ENCODE peak calls at places on chromosome 12, in six cellular contexts. One of them, this sample, is unnamed.

GRCh38 chr12:12387521-12387920 is 30.6 kb downstream of the BORCS5 start:
- DNase-seq in adrenal gland: no peak
- DNase-seq in A549: no peak
- DNase-seq in ovary: no peak
- DNase-seq in endothelial cell of umbilical vein: peak
- DNase-seq in tibial artery: no peak
- DNase-seq in this sample: no peak

GRCh38 chr12:114512351-114512750 is 106.4 kb upstream of the TBX5 start:
- DNase-seq in A549: peak
- DNase-seq in tibial artery: no peak
- DNase-seq in adrenal gland: no peak
- DNase-seq in ovary: no peak
- DNase-seq in endothelial cell of umbilical vein: no peak
- DNase-seq in this sample: no peak

GRCh38 chr12:41365653-41366131 is 177.6 kb downstream of the PDZRN4 start:
- DNase-seq in A549: no peak
- DNase-seq in endothelial cell of umbilical vein: peak
- DNase-seq in tibial artery: no peak
- DNase-seq in ovary: no peak
- DNase-seq in adrenal gland: no peak
- DNase-seq in this sample: no peak

GRCh38 chr12:20214286-20214685 is 154.1 kb upstream of the PDE3A start:
- DNase-seq in tibial artery: no peak
- DNase-seq in A549: no peak
- DNase-seq in adrenal gland: no peak
- DNase-seq in endothelial cell of umbilical vein: peak
- DNase-seq in ovary: no peak
- DNase-seq in this sample: no peak

GRCh38 chr12:132236930-132237771 is 92.2 kb downstream of the GALNT9 start:
- DNase-seq in ovary: no peak
- DNase-seq in tibial artery: peak
- DNase-seq in adrenal gland: no peak
- DNase-seq in A549: no peak
- DNase-seq in endothelial cell of umbilical vein: no peak
- DNase-seq in this sample: no peak

GRCh38 chr12:12870454-12870853 is 20.9 kb upstream of the GPRC5A start:
- DNase-seq in A549: peak
- DNase-seq in tibial artery: no peak
- DNase-seq in adrenal gland: no peak
- DNase-seq in endothelial cell of umbilical vein: peak
- DNase-seq in ovary: no peak
- DNase-seq in this sample: no peak

GRCh38 chr12:125882141-125882540 is 816.9 kb downstream of the AACS start:
- DNase-seq in A549: no peak
- DNase-seq in adrenal gland: no peak
- DNase-seq in endothelial cell of umbilical vein: no peak
- DNase-seq in tibial artery: no peak
- DNase-seq in ovary: no peak
- DNase-seq in this sample: no peak

GRCh38 chr12:14772946-14773345 is 30.3 kb downstream of the WBP11 start:
- DNase-seq in endothelial cell of umbilical vein: no peak
- DNase-seq in A549: no peak
- DNase-seq in tibial artery: no peak
- DNase-seq in adrenal gland: no peak
- DNase-seq in ovary: no peak
- DNase-seq in this sample: no peak

GRCh38 chr12:85057370-85057963 is 21.3 kb downstream of the LRRIQ1 start:
- DNase-seq in adrenal gland: peak
- DNase-seq in ovary: no peak
- DNase-seq in A549: peak
- DNase-seq in tibial artery: no peak
- DNase-seq in endothelial cell of umbilical vein: peak
- DNase-seq in this sample: no peak

GRCh38 chr12:57229634-57230380 is at the start of gene SHMT2:
- DNase-seq in adrenal gland: peak
- DNase-seq in endothelial cell of umbilical vein: peak
- DNase-seq in ovary: peak
- DNase-seq in A549: peak
- DNase-seq in tibial artery: peak
- DNase-seq in this sample: peak

GRCh38 chr12:113422030-113422900 is at the start of gene SDSL:
- DNase-seq in A549: peak
- DNase-seq in ovary: peak
- DNase-seq in endothelial cell of umbilical vein: peak
- DNase-seq in adrenal gland: peak
- DNase-seq in tibial artery: peak
- DNase-seq in this sample: peak

GRCh38 chr12:100464529-100464928 is 9.1 kb upstream of the NR1H4 start:
- DNase-seq in tibial artery: no peak
- DNase-seq in endothelial cell of umbilical vein: no peak
- DNase-seq in ovary: no peak
- DNase-seq in A549: no peak
- DNase-seq in adrenal gland: no peak
- DNase-seq in this sample: no peak

GRCh38 chr12:96981053-96981452 is 74.0 kb downstream of the NEDD1 start:
- DNase-seq in ovary: peak
- DNase-seq in adrenal gland: no peak
- DNase-seq in endothelial cell of umbilical vein: peak
- DNase-seq in tibial artery: no peak
- DNase-seq in A549: peak
- DNase-seq in this sample: no peak

GRCh38 chr12:51323966-51324895 is at the start of gene BIN2:
- DNase-seq in tibial artery: peak
- DNase-seq in A549: no peak
- DNase-seq in adrenal gland: peak
- DNase-seq in ovary: no peak
- DNase-seq in endothelial cell of umbilical vein: no peak
- DNase-seq in this sample: no peak

GRCh38 chr12:12859690-12860089 is 31.7 kb upstream of the GPRC5A start:
- DNase-seq in tibial artery: no peak
- DNase-seq in ovary: no peak
- DNase-seq in A549: peak
- DNase-seq in endothelial cell of umbilical vein: no peak
- DNase-seq in adrenal gland: no peak
- DNase-seq in this sample: no peak

GRCh38 chr12:122144885-122145284 is 29.1 kb downstream of the IL31 start:
- DNase-seq in endothelial cell of umbilical vein: no peak
- DNase-seq in A549: no peak
- DNase-seq in ovary: no peak
- DNase-seq in adrenal gland: no peak
- DNase-seq in tibial artery: no peak
- DNase-seq in this sample: no peak

GRCh38 chr12:14010989-14011388 is 29.6 kb upstream of the GRIN2B start:
- DNase-seq in A549: no peak
- DNase-seq in tibial artery: no peak
- DNase-seq in ovary: no peak
- DNase-seq in endothelial cell of umbilical vein: no peak
- DNase-seq in adrenal gland: no peak
- DNase-seq in this sample: no peak

GRCh38 chr12:15721716-15722115 is 67.5 kb downstream of the EPS8 start:
- DNase-seq in ovary: no peak
- DNase-seq in adrenal gland: no peak
- DNase-seq in tibial artery: no peak
- DNase-seq in endothelial cell of umbilical vein: no peak
- DNase-seq in A549: no peak
- DNase-seq in this sample: no peak

GRCh38 chr12:100826323-100826722 is 31.7 kb downstream of the ANO4 start:
- DNase-seq in endothelial cell of umbilical vein: peak
- DNase-seq in adrenal gland: peak
- DNase-seq in tibial artery: no peak
- DNase-seq in ovary: peak
- DNase-seq in A549: peak
- DNase-seq in this sample: no peak

GRCh38 chr12:114876968-114877680 is 193.1 kb upstream of the TBX3 start:
- DNase-seq in adrenal gland: no peak
- DNase-seq in ovary: no peak
- DNase-seq in endothelial cell of umbilical vein: no peak
- DNase-seq in tibial artery: no peak
- DNase-seq in A549: no peak
- DNase-seq in this sample: no peak

GRCh38 chr12:40312982-40313576 is 88.3 kb downstream of the LRRK2 start:
- DNase-seq in adrenal gland: no peak
- DNase-seq in A549: peak
- DNase-seq in tibial artery: no peak
- DNase-seq in endothelial cell of umbilical vein: peak
- DNase-seq in ovary: no peak
- DNase-seq in this sample: no peak

GRCh38 chr12:107917912-107918800 is 143.7 kb downstream of the ASCL4 start:
- DNase-seq in endothelial cell of umbilical vein: no peak
- DNase-seq in ovary: no peak
- DNase-seq in adrenal gland: no peak
- DNase-seq in tibial artery: no peak
- DNase-seq in A549: peak
- DNase-seq in this sample: no peak

GRCh38 chr12:67515679-67516363 is 132.7 kb upstream of the DYRK2 start:
- DNase-seq in adrenal gland: no peak
- DNase-seq in ovary: no peak
- DNase-seq in A549: no peak
- DNase-seq in endothelial cell of umbilical vein: no peak
- DNase-seq in tibial artery: no peak
- DNase-seq in this sample: no peak

GRCh38 chr12:42728770-42729531 is 139.4 kb upstream of the PRICKLE1 start:
- DNase-seq in ovary: no peak
- DNase-seq in adrenal gland: no peak
- DNase-seq in endothelial cell of umbilical vein: no peak
- DNase-seq in tibial artery: no peak
- DNase-seq in A549: no peak
- DNase-seq in this sample: no peak

GRCh38 chr12:42728287-42728686 is 138.7 kb upstream of the PRICKLE1 start:
- DNase-seq in adrenal gland: no peak
- DNase-seq in ovary: no peak
- DNase-seq in endothelial cell of umbilical vein: no peak
- DNase-seq in tibial artery: no peak
- DNase-seq in A549: no peak
- DNase-seq in this sample: no peak

GRCh38 chr12:42732908-42733411 is 143.4 kb upstream of the PRICKLE1 start:
- DNase-seq in endothelial cell of umbilical vein: no peak
- DNase-seq in ovary: no peak
- DNase-seq in tibial artery: no peak
- DNase-seq in A549: no peak
- DNase-seq in adrenal gland: no peak
- DNase-seq in this sample: no peak

GRCh38 chr12:42729532-42729895 is 140.0 kb upstream of the PRICKLE1 start:
- DNase-seq in adrenal gland: no peak
- DNase-seq in tibial artery: no peak
- DNase-seq in endothelial cell of umbilical vein: no peak
- DNase-seq in A549: no peak
- DNase-seq in ovary: no peak
- DNase-seq in this sample: no peak

DNA sequence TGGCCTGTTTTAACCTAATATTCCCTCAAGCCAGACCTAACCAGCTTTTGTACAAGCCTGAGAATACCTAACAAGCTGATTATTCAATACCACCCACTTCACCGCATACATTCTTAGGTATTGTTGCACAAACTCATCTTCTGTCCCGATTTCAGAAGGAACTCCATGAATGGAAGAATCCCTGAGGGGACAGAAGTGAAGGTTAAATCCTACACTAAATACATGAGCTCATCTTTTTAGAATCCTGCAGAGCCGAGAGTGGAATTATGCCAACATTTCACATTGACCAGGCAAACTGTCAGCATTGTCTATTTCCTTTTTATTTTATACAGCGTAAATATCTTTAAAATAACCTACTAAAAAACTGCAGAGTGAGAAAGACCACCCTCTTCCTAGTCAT is 140.7 kb upstream of the PRICKLE1 start:
- DNase-seq in tibial artery: no peak
- DNase-seq in ovary: no peak
- DNase-seq in adrenal gland: no peak
- DNase-seq in endothelial cell of umbilical vein: no peak
- DNase-seq in A549: no peak
- DNase-seq in this sample: no peak
- H3K27ac ChIP-seq in tibial artery: no peak
- H3K27ac ChIP-seq in ovary: no peak
- H3K27ac ChIP-seq in adrenal gland: no peak
- H3K27ac ChIP-seq in endothelial cell of umbilical vein: no peak
- H3K27ac ChIP-seq in A549: no peak
- H3K27ac ChIP-seq in this sample: no peak

DNA sequence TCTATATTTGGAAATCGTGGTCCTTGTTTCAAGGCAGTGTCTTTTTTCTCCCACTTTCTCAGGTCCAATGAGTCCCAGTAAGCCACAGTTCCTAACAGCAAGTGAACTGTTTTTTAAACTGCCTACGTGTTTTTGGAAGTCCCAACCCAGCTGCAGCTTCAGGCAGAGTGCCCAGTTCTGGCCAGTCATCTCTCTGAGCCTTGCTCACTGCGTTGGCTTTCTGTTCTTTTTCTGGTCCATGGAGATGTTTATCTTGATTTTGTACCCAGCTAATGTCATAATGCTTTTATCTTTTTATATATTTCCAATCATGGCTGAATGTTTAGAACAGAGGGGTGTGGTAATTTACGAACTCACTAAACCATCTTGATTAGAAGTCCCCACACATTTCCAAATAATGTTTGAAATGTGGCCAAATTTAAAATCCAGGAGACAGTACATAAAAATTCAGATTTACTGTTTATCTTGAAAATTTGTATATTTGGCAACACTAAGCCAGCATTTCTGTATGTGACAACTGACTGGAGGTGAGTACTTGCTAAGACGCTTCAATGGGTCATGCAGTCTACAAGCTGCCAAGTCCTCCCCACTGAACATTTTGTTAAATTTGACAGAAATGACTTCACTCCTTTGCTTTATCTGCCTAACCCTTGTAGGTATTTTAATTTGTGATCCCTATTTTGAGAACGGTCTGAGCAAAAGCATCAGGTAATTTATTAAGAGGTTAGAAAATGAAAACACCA is 46.1 kb upstream of the OTOGL start:
- DNase-seq in adrenal gland: peak
- DNase-seq in tibial artery: peak
- DNase-seq in endothelial cell of umbilical vein: peak
- DNase-seq in A549: no peak
- DNase-seq in ovary: peak
- DNase-seq in this sample: peak
- H3K27ac ChIP-seq in adrenal gland: no peak
- H3K27ac ChIP-seq in tibial artery: peak
- H3K27ac ChIP-seq in endothelial cell of umbilical vein: no peak
- H3K27ac ChIP-seq in A549: no peak
- H3K27ac ChIP-seq in ovary: no peak
- H3K27ac ChIP-seq in this sample: peak

DNA sequence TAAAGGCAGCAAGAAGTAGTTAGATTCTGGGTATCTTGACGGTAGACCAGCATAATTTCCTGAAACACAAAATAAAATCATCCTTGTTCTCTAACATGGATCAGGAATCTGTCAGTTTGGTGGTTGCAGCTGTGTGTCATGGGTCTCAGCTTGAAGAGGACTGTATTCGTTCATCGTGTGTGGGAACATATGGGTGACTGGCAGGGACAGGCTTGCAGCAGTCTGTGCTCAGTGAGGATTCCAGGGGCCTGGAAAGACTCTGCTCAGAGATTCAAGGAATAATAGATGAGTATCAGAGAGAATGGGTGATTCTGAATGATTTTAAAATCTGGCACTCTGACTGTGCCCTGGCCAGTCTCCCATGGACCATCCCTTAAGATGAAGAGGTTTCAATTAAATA is 421.6 kb downstream of the APAF1 start:
- DNase-seq in tibial artery: no peak
- DNase-seq in adrenal gland: no peak
- DNase-seq in endothelial cell of umbilical vein: no peak
- DNase-seq in A549: no peak
- DNase-seq in ovary: no peak
- DNase-seq in this sample: no peak
- H3K27ac ChIP-seq in tibial artery: no peak
- H3K27ac ChIP-seq in adrenal gland: no peak
- H3K27ac ChIP-seq in endothelial cell of umbilical vein: no peak
- H3K27ac ChIP-seq in A549: no peak
- H3K27ac ChIP-seq in ovary: no peak
- H3K27ac ChIP-seq in this sample: no peak

GRCh38 chr12:48686037-48686595 is 4.1 kb upstream of the KANSL2 start:
- DNase-seq in A549: no peak
- DNase-seq in adrenal gland: no peak
- DNase-seq in endothelial cell of umbilical vein: no peak
- DNase-seq in ovary: no peak
- DNase-seq in tibial artery: no peak
- DNase-seq in this sample: no peak
- H3K27ac ChIP-seq in A549: no peak
- H3K27ac ChIP-seq in adrenal gland: no peak
- H3K27ac ChIP-seq in endothelial cell of umbilical vein: no peak
- H3K27ac ChIP-seq in ovary: no peak
- H3K27ac ChIP-seq in tibial artery: no peak
- H3K27ac ChIP-seq in this sample: no peak

This sample was measured in thoracic aorta.